ENCODE peak calls at places on chromosomes 5 and 9, in four cellular contexts. Q is H4, A is IMR-90, V is stomach. L is an unnamed sample.

GRCh38 chr9:88746029-88746743 is 211.2 kb downstream of the NXNL2 start:
- DNase-seq in A (peak; percentile 95), V (no peak), Q (peak; percentile 89), L (peak; percentile 95)

GRCh38 chr9:127158995-127159801 is 36.8 kb upstream of the ANGPTL2 start:
- DNase-seq in A (peak; percentile 92), V (peak; percentile 26), Q (peak; percentile 83), L (peak; percentile 73)

GRCh38 chr5:13659391-13659790 is 285.1 kb downstream of the DNAH5 start:
- DNase-seq in Q (peak; percentile 16), V (no peak), A (peak; percentile 63), L (peak; percentile 31)

GRCh38 chr5:135036405-135036804 is 2.4 kb upstream of the PITX1 start:
- DNase-seq in V (no peak), A (no peak), Q (no peak), L (no peak)

GRCh38 chr9:116686693-116687073 is 422 bp upstream of the TRIM32 start:
- DNase-seq in Q (no peak), V (no peak), A (peak; percentile 33), L (no peak)

GRCh38 chr9:123637940-123638634 is 282.1 kb downstream of the CRB2 start:
- DNase-seq in Q (peak; percentile 51), V (no peak), A (peak; percentile 3), L (no peak)

GRCh38 chr5:38023799-38024198 is 184.0 kb upstream of the GDNF start:
- DNase-seq in Q (no peak), V (no peak), A (no peak), L (no peak)

GRCh38 chr5:54792611-54793404 is 192.6 kb downstream of the ESM1 start:
- DNase-seq in A (peak; percentile 22), Q (no peak), V (peak; percentile 58), L (peak; percentile 75)

GRCh38 chr5:75622564-75622963 is 11.3 kb downstream of the ANKDD1B start:
- DNase-seq in V (peak; percentile 41), A (peak; percentile 18), Q (peak; percentile 21), L (peak; percentile 7)

GRCh38 chr9:133105461-133105770 is 15.6 kb downstream of the RALGDS start:
- DNase-seq in A (no peak), V (peak; percentile 22), Q (no peak), L (no peak)

GRCh38 chr5:178117911-178118310 is 4.6 kb downstream of the N4BP3 start:
- DNase-seq in A (no peak), Q (no peak), V (no peak), L (no peak)

GRCh38 chr5:133523013-133523658 is 89.2 kb downstream of the FSTL4 start:
- DNase-seq in Q (peak; percentile 41), V (no peak), A (no peak), L (no peak)

GRCh38 chr5:169218862-169219261 is 82.1 kb downstream of the SLIT3 start:
- DNase-seq in A (no peak), V (no peak), Q (no peak), L (peak; percentile 35)

GRCh38 chr9:107870927-107871720 is 381.6 kb upstream of the KLF4 start:
- DNase-seq in A (no peak), Q (no peak), V (no peak), L (no peak)

GRCh38 chr9:7115606-7116005 is 357.8 kb downstream of the KDM4C start:
- DNase-seq in A (no peak), V (no peak), Q (no peak), L (peak; percentile 26)

L was measured in fibroblast of the aortic adventitia.